ENCODE peak calls at places on chromosome X, in five cellular contexts. T is H9, H is fibroblast of lung, J is GM23248, R is IMR-90. C is an unnamed sample.
A peak's percentile ranks its signal among the peaks of the same experiment; 100 is the strongest.

GRCh38 chrX:38804481-38805293 is 3.4 kb downstream of the MID1IP1 start:
- DNase-seq in T (no peak), H (no peak), J (peak; percentile 70), R (no peak), C (peak; percentile 52)

GRCh38 chrX:18537524-18537923 is 112.1 kb downstream of the CDKL5 start:
- DNase-seq in T (no peak), H (no peak), J (no peak), R (no peak), C (no peak)

GRCh38 chrX:129239371-129239770 is 283.9 kb downstream of the SMARCA1 start:
- DNase-seq in T (no peak), H (no peak), J (peak; percentile 19), R (peak; percentile 1), C (no peak)

GRCh38 chrX:69543572-69543971 is 39.4 kb downstream of the NALF2 start:
- DNase-seq in T (no peak), H (no peak), J (no peak), R (no peak), C (no peak)

GRCh38 chrX:22634081-22634480 is 361.4 kb downstream of the CBLL2 start:
- DNase-seq in T (no peak), H (peak; percentile 11), J (peak; percentile 91), R (peak; percentile 79), C (peak; percentile 39)

GRCh38 chrX:5458300-5458699 is 770.4 kb downstream of the NLGN4X start:
- DNase-seq in T (peak; percentile 29), H (no peak), J (no peak), R (no peak), C (no peak)

GRCh38 chrX:3244955-3245354 is 101.5 kb downstream of the MXRA5 start:
- DNase-seq in T (no peak), H (no peak), J (peak; percentile 17), R (no peak), C (peak; percentile 9)

GRCh38 chrX:65537229-65537628 is 2.6 kb upstream of the LAS1L start:
- DNase-seq in T (no peak), H (no peak), J (no peak), R (no peak), C (no peak)

GRCh38 chrX:24229967-24230366 is 80.4 kb downstream of the ZFX start:
- DNase-seq in T (no peak), H (no peak), J (no peak), R (no peak), C (no peak)

GRCh38 chrX:95889279-95889678 is 795.4 kb upstream of the DIAPH2 start:
- DNase-seq in T (no peak), H (no peak), J (no peak), R (no peak), C (no peak)

GRCh38 chrX:30593435-30594200 is 16.1 kb upstream of the TASL start:
- DNase-seq in T (peak; percentile 28), H (no peak), J (no peak), R (no peak), C (no peak)

GRCh38 chrX:39703307-39703706 is 394.5 kb downstream of the BCOR start:
- DNase-seq in T (no peak), H (no peak), J (no peak), R (no peak), C (no peak)

GRCh38 chrX:136210806-136211205 is 40.4 kb downstream of the MAP7D3 start:
- DNase-seq in T (no peak), H (no peak), J (no peak), R (no peak), C (no peak)

DNA sequence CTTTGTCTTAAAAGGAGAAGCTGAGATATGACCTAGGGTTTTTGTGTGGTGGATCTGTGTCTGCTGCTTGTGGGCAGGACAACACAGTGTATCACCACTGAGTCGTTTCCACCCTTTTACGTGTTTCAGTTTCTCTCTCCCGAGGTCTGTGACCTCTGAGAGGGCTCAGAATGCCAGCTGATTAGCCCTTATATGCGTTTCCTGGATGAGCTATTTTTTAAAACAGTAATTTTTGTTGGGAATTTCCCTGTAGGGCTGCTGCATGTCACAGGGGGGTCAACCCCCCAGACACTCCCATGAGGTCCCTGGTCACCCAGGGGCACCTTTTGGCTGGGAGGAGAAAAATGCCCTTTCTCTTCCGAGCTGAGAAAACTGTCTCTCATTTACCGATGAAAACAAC is 170.4 kb upstream of the CASK start:
- DNase-seq in T (no peak), H (no peak), J (no peak), R (peak; percentile 40), C (no peak)
- H3K4me2 ChIP-seq in T (no peak overlapping the region), H (peak overlapping the region; percentile 44), J (no peak overlapping the region), R (no peak overlapping the region), C (no peak overlapping the region)

GRCh38 chrX:16832301-16832700 is 37.9 kb downstream of the RBBP7 start:
- DNase-seq in T (no peak), H (no peak), J (no peak), R (peak; percentile 28), C (no peak)

GRCh38 chrX:16826207-16826606 is 39.9 kb downstream of the TXLNG start:
- DNase-seq in T (no peak), H (peak; percentile 62), J (peak; percentile 57), R (peak; percentile 74), C (peak; percentile 50)

GRCh38 chrX:16827225-16827624 is 41.0 kb downstream of the TXLNG start:
- DNase-seq in T (no peak), H (no peak), J (peak; percentile 41), R (peak; percentile 65), C (peak; percentile 82)

GRCh38 chrX:16825306-16826035 is 39.2 kb downstream of the TXLNG start:
- DNase-seq in T (no peak), H (no peak), J (peak; percentile 69), R (peak; percentile 42), C (peak; percentile 74)

GRCh38 chrX:16828126-16828908 is 41.8 kb downstream of the RBBP7 start:
- DNase-seq in T (no peak), H (peak; percentile 95), J (peak; percentile 60), R (peak; percentile 91), C (peak; percentile 88)
- H3K9ac ChIP-seq in T (peak overlapping the region; percentile 4), H (no peak overlapping the region), J (no peak overlapping the region), R (no peak overlapping the region), C (peak overlapping the region; percentile 15)

GRCh38 chrX:154987940-154988339 is 34.6 kb downstream of the F8 start:
- DNase-seq in T (no peak), H (no peak), J (no peak), R (no peak), C (no peak)
- H3K4me2 ChIP-seq in T (no peak overlapping the region), H (no peak overlapping the region), J (no peak overlapping the region), R (no peak overlapping the region), C (no peak overlapping the region)

DNA sequence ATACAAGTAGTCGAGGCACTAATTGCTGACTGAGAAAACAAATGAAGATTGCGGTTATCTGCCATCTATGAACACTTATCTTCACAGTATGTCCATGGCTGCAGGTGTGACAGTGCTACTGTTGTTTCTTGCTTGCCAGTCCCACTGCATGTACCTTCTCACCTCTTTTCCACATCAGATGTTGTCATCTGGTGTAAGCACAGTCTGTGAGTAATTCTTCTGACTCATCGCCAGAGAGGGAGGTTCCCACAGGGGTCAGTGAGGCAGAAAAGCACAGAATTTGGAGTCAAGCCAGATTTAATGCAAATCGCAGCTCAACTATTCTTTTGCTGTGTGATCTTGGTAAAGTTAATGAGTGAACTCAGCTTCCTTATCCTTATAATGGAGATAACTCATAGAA is 144.4 kb downstream of the GLRA2 start:
- DNase-seq in T (no peak), H (peak; percentile 91), J (peak; percentile 80), R (peak; percentile 91), C (peak; percentile 91)
- H3K9ac ChIP-seq in T (no peak overlapping the region), H (no peak overlapping the region), J (no peak overlapping the region), R (no peak overlapping the region), C (no peak overlapping the region)

GRCh38 chrX:154548028-154548316 is 552 bp downstream of the IKBKG start:
- DNase-seq in T (no peak), H (peak; percentile 31), J (peak; percentile 62), R (peak; percentile 26), C (no peak)

GRCh38 chrX:154546354-154547244 is at the start of gene G6PD:
- DNase-seq in T (peak; percentile 76), H (peak; percentile 49), J (peak; percentile 73), R (peak; percentile 35), C (peak; percentile 65)

GRCh38 chrX:154545673-154546274 is 872 bp downstream of the G6PD start:
- DNase-seq in T (no peak), H (no peak), J (no peak), R (no peak), C (no peak)

GRCh38 chrX:154547245-154548027 is at the start of gene IKBKG:
- DNase-seq in T (peak; percentile 86), H (peak; percentile 89), J (peak; percentile 92), R (peak; percentile 86), C (peak; percentile 83)

DNA sequence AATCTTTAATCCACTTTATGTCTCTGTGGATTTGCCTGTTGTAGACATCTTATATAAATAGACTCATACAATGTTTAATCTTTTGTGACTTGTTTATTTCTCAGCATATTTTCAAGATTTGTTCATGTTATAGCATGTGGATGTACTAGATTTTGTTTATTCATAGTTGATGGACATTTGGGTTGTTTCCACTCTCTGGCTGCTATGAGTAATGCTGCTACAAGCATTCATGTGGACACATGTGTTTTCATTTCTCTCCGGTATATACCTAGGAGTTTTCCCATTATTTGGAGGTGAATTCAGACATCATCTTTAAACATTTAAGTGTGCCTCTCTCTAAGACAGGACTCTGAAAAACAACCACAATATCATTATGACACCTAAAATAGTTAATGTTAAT is 2.3 kb downstream of the IKBKG start:
- DNase-seq in T (no peak), H (peak; percentile 53), J (peak; percentile 31), R (peak; percentile 77), C (peak; percentile 11)
- H3K4me2 ChIP-seq in T (no peak overlapping the region), H (peak overlapping the region; percentile 71), J (no peak overlapping the region), R (peak overlapping the region; percentile 65), C (peak overlapping the region; percentile 41)

DNA sequence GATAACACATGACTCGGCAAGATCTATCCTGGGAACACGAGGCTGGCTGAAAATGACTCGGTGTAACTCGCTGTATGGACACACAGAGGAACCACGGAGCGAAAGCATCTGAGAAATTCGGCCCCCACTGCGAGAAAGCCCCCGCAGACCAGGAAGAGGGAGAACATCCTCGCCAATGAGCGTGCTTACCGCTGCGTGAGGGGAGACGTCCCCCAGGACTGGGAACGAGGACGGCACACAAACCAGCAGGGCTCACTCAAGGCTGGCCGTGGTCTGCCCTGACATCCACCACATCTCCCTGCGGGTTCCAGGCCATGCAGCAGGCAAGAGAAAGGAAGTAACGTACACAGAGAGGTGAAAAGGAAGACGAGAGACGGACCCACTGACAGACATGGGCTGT is 17.6 kb upstream of the GTPBP6 start:
- DNase-seq in T (no peak), H (no peak), J (no peak), R (no peak), C (no peak)
- H3K9ac ChIP-seq in T (no peak overlapping the region), H (no peak overlapping the region), J (no peak overlapping the region), R (no peak overlapping the region), C (no peak overlapping the region)

GRCh38 chrX:120561634-120562568 is 1.1 kb upstream of the CUL4B start:
- DNase-seq in T (no peak), H (no peak), J (no peak), R (no peak), C (no peak)
- H3K4me2 ChIP-seq in T (peak overlapping the region; percentile 80), H (peak overlapping the region; percentile 72), J (peak overlapping the region; percentile 95), R (peak overlapping the region; percentile 99), C (peak overlapping the region; percentile 81)

C was measured in mammary epithelial cell.